ENCODE peak calls at places on chromosomes 16 and 17, in four cellular contexts. J is anterior cingulate cortex, Q is GM19239, N is astrocyte of the spinal cord. M is an unnamed sample.

GRCh38 chr17:951388-952132 is 28.0 kb downstream of the NXN start:
- DNase-seq in Q (no peak), N (peak), J (no peak), M (no peak)

GRCh38 chr17:78996781-78997201 is 12.8 kb downstream of the CANT1 start:
- DNase-seq in J (no peak), N (no peak), Q (no peak), M (no peak)

GRCh38 chr17:74455025-74455585 is 11.3 kb upstream of the CD300A start:
- DNase-seq in N (no peak), Q (no peak), J (no peak), M (no peak)

GRCh38 chr17:9071016-9071415 is 49.7 kb downstream of the NTN1 start:
- DNase-seq in N (no peak), Q (no peak), J (no peak), M (no peak)

GRCh38 chr17:68108313-68109000 is 72.9 kb downstream of the KPNA2 start:
- DNase-seq in J (no peak), Q (no peak), N (no peak), M (no peak)

GRCh38 chr16:79635488-79635887 is 35.0 kb upstream of the MAF start:
- DNase-seq in Q (no peak), N (no peak), J (no peak), M (no peak)

GRCh38 chr17:49898547-49899490 is 51.0 kb upstream of the TAC4 start:
- DNase-seq in J (no peak), N (no peak), Q (no peak), M (no peak)

GRCh38 chr17:76027159-76027839 is at the start of gene EVPL:
- DNase-seq in J (no peak), N (no peak), Q (no peak), M (no peak)

GRCh38 chr17:4676777-4677176 is 27.2 kb downstream of the PELP1 start:
- DNase-seq in N (no peak), J (no peak), Q (no peak), M (no peak)

GRCh38 chr16:19084139-19084538 is 16.7 kb downstream of the COQ7 start:
- DNase-seq in Q (no peak), J (no peak), N (no peak), M (no peak)

GRCh38 chr16:56736476-56736875 is 6.5 kb downstream of the NUP93 start:
- DNase-seq in N (no peak), J (no peak), Q (no peak), M (no peak)

GRCh38 chr17:68738044-68738443 is 136.9 kb upstream of the FAM20A start:
- DNase-seq in J (no peak), N (no peak), Q (no peak), M (no peak)

GRCh38 chr17:4721203-4722135 is 9.8 kb upstream of the MED11 start:
- DNase-seq in J (no peak), Q (no peak), N (peak), M (no peak)

GRCh38 chr17:6729531-6729930 is 16.4 kb upstream of the SLC13A5 start:
- DNase-seq in Q (no peak), N (no peak), J (no peak), M (no peak)

GRCh38 chr16:89922884-89923639 is at the start of gene TUBB3:
- DNase-seq in Q (peak), N (peak), J (peak), M (peak)

GRCh38 chr16:85019659-85020245 is 7.8 kb upstream of the KIAA0513 start:
- DNase-seq in J (no peak), N (no peak), Q (no peak), M (no peak)

GRCh38 chr17:50033316-50033715 is 22.6 kb upstream of the ITGA3 start:
- DNase-seq in Q (no peak), N (no peak), J (no peak), M (no peak)

GRCh38 chr17:14125518-14126125 is 56.3 kb downstream of the COX10 start:
- DNase-seq in J (no peak), Q (no peak), N (peak), M (no peak)

GRCh38 chr16:2464333-2464732 is 4.4 kb downstream of the TEDC2 start:
- DNase-seq in J (no peak), Q (no peak), N (no peak), M (no peak)

GRCh38 chr17:27306276-27306820 is 12.4 kb downstream of the WSB1 start:
- DNase-seq in Q (no peak), N (no peak), J (no peak), M (no peak)

GRCh38 chr17:1181769-1182137 is 2.0 kb upstream of the ABR start:
- DNase-seq in J (peak), Q (no peak), N (peak), M (no peak)

GRCh38 chr17:36945959-36946725 is 2.6 kb upstream of the AATF start:
- DNase-seq in Q (no peak), J (no peak), N (no peak), M (no peak)

GRCh38 chr17:29495011-29495410 is 71.8 kb downstream of the ABHD15 start:
- DNase-seq in Q (no peak), N (peak), J (no peak), M (no peak)

GRCh38 chr16:24344791-24345190 is 88.7 kb downstream of the CACNG3 start:
- DNase-seq in Q (no peak), N (no peak), J (no peak), M (no peak)

GRCh38 chr17:179066-179432 is 2.4 kb downstream of the DOC2B start:
- DNase-seq in J (no peak), N (no peak), Q (no peak), M (no peak)

GRCh38 chr17:62675260-62675659 is 47.8 kb downstream of the MRC2 start:
- DNase-seq in Q (no peak), N (no peak), J (peak), M (peak)

GRCh38 chr17:7133424-7133823 is 18.8 kb upstream of the ASGR2 start:
- DNase-seq in N (no peak), J (no peak), Q (no peak), M (no peak)

GRCh38 chr16:87012954-87013938 is 303.9 kb downstream of the C16orf95 start:
- DNase-seq in N (no peak), J (no peak), Q (no peak), M (no peak)

GRCh38 chr17:58560511-58560910 is 46.1 kb upstream of the MTMR4 start:
- DNase-seq in Q (no peak), N (no peak), J (no peak), M (no peak)

GRCh38 chr17:9951803-9952202 is 46.7 kb upstream of the RCVRN start:
- DNase-seq in J (no peak), Q (no peak), N (no peak), M (no peak)

GRCh38 chr16:81585785-81586184 is 141.2 kb downstream of the CMIP start:
- DNase-seq in N (no peak), Q (no peak), J (no peak), M (no peak)

GRCh38 chr16:80459331-80459777 is 81.4 kb upstream of the DYNLRB2 start:
- DNase-seq in N (no peak), Q (no peak), J (no peak), M (no peak)

GRCh38 chr16:50301626-50302471 is 35.5 kb downstream of the ADCY7 start:
- DNase-seq in Q (no peak), J (no peak), N (peak), M (no peak)

GRCh38 chr17:60415146-60415545 is 7.1 kb upstream of the CHCT1 start:
- DNase-seq in Q (no peak), J (no peak), N (no peak), M (no peak)

GRCh38 chr17:74037320-74037719 is 166.2 kb upstream of the RPL38 start:
- DNase-seq in Q (no peak), N (no peak), J (no peak), M (no peak)